ENCODE peak calls at places on chromosome 22, in nine cellular contexts. One of them, this sample, is unnamed.

GRCh38 chr22:20435436-20436308 is 2.0 kb downstream of the SCARF2 start:
- DNase-seq in activated T-helper 1 cell treated with anti-CD3 and anti-CD28 coated beads, Interleukin-12 subunit alpha, Interleukin-12 subunit beta, Interleukin-2, Interleukin-4 antibody, amounts not matched to agents 30 ng/mL and 10 ng/mL and 1 ng/mL, durations not matched to agents 14 hours and 24 hours and 36 hours: no peak
- DNase-seq in activated T-cell treated with anti-CD3 and anti-CD28 coated beads, Interleukin-2, amount 50 U/mL, for 4 hours: no peak
- DNase-seq in stimulated activated CD4-positive, alpha-beta T cell treated with anti-CD3 and anti-CD28 coated beads, Interleukin-4, amount 100 ng/mL, for 4 hours: no peak
- DNase-seq in AG09309: no peak
- DNase-seq in CD4-positive, alpha-beta T cell: no peak
- DNase-seq in MG63: no peak
- DNase-seq in activated CD8-positive, alpha-beta T cell treated with anti-CD3 and anti-CD28 coated beads, Interleukin-2, amount 10 ng/mL, durations not matched to agents 7 days and 5 days: no peak
- DNase-seq in activated T-helper 9 cell treated with anti-CD3 and anti-CD28 coated beads, Interleukin-2, amount 50 U/mL, for 16 hours: no peak
- DNase-seq in this sample: no peak

GRCh38 chr22:27814993-27815392 is 13.4 kb upstream of the MN1 start:
- DNase-seq in activated T-cell treated with anti-CD3 and anti-CD28 coated beads, Interleukin-2, amount 50 U/mL, for 4 hours: no peak
- DNase-seq in MG63: no peak
- DNase-seq in stimulated activated CD4-positive, alpha-beta T cell treated with anti-CD3 and anti-CD28 coated beads, Interleukin-4, amount 100 ng/mL, for 4 hours: no peak
- DNase-seq in AG09309: no peak
- DNase-seq in activated T-helper 1 cell treated with anti-CD3 and anti-CD28 coated beads, Interleukin-12 subunit alpha, Interleukin-12 subunit beta, Interleukin-2, Interleukin-4 antibody, amounts not matched to agents 30 ng/mL and 10 ng/mL and 1 ng/mL, durations not matched to agents 14 hours and 24 hours and 36 hours: no peak
- DNase-seq in activated CD8-positive, alpha-beta T cell treated with anti-CD3 and anti-CD28 coated beads, Interleukin-2, amount 10 ng/mL, durations not matched to agents 7 days and 5 days: no peak
- DNase-seq in CD4-positive, alpha-beta T cell: no peak
- DNase-seq in activated T-helper 9 cell treated with anti-CD3 and anti-CD28 coated beads, Interleukin-2, amount 50 U/mL, for 16 hours: no peak
- DNase-seq in this sample: no peak

GRCh38 chr22:43921361-43921760 is 2.2 kb upstream of the PNPLA3 start:
- DNase-seq in activated T-helper 9 cell treated with anti-CD3 and anti-CD28 coated beads, Interleukin-2, amount 50 U/mL, for 16 hours: no peak
- DNase-seq in activated T-helper 1 cell treated with anti-CD3 and anti-CD28 coated beads, Interleukin-12 subunit alpha, Interleukin-12 subunit beta, Interleukin-2, Interleukin-4 antibody, amounts not matched to agents 30 ng/mL and 10 ng/mL and 1 ng/mL, durations not matched to agents 14 hours and 24 hours and 36 hours: no peak
- DNase-seq in AG09309: no peak
- DNase-seq in activated CD8-positive, alpha-beta T cell treated with anti-CD3 and anti-CD28 coated beads, Interleukin-2, amount 10 ng/mL, durations not matched to agents 7 days and 5 days: no peak
- DNase-seq in activated T-cell treated with anti-CD3 and anti-CD28 coated beads, Interleukin-2, amount 50 U/mL, for 4 hours: no peak
- DNase-seq in CD4-positive, alpha-beta T cell: no peak
- DNase-seq in MG63: peak; percentile 79
- DNase-seq in stimulated activated CD4-positive, alpha-beta T cell treated with anti-CD3 and anti-CD28 coated beads, Interleukin-4, amount 100 ng/mL, for 4 hours: no peak
- DNase-seq in this sample: no peak

GRCh38 chr22:46454910-46455269 is 82.5 kb downstream of the CELSR1 start:
- DNase-seq in MG63: peak; percentile 59
- DNase-seq in activated CD8-positive, alpha-beta T cell treated with anti-CD3 and anti-CD28 coated beads, Interleukin-2, amount 10 ng/mL, durations not matched to agents 7 days and 5 days: no peak
- DNase-seq in AG09309: no peak
- DNase-seq in activated T-cell treated with anti-CD3 and anti-CD28 coated beads, Interleukin-2, amount 50 U/mL, for 4 hours: no peak
- DNase-seq in activated T-helper 1 cell treated with anti-CD3 and anti-CD28 coated beads, Interleukin-12 subunit alpha, Interleukin-12 subunit beta, Interleukin-2, Interleukin-4 antibody, amounts not matched to agents 30 ng/mL and 10 ng/mL and 1 ng/mL, durations not matched to agents 14 hours and 24 hours and 36 hours: no peak
- DNase-seq in activated T-helper 9 cell treated with anti-CD3 and anti-CD28 coated beads, Interleukin-2, amount 50 U/mL, for 16 hours: no peak
- DNase-seq in stimulated activated CD4-positive, alpha-beta T cell treated with anti-CD3 and anti-CD28 coated beads, Interleukin-4, amount 100 ng/mL, for 4 hours: no peak
- DNase-seq in CD4-positive, alpha-beta T cell: no peak
- DNase-seq in this sample: peak; percentile 55

GRCh38 chr22:19766506-19767426 is 6.2 kb downstream of the TBX1 start:
- DNase-seq in activated T-helper 1 cell treated with anti-CD3 and anti-CD28 coated beads, Interleukin-12 subunit alpha, Interleukin-12 subunit beta, Interleukin-2, Interleukin-4 antibody, amounts not matched to agents 30 ng/mL and 10 ng/mL and 1 ng/mL, durations not matched to agents 14 hours and 24 hours and 36 hours: peak; percentile 35
- DNase-seq in CD4-positive, alpha-beta T cell: peak; percentile 56
- DNase-seq in AG09309: no peak
- DNase-seq in stimulated activated CD4-positive, alpha-beta T cell treated with anti-CD3 and anti-CD28 coated beads, Interleukin-4, amount 100 ng/mL, for 4 hours: peak; percentile 40
- DNase-seq in activated T-helper 9 cell treated with anti-CD3 and anti-CD28 coated beads, Interleukin-2, amount 50 U/mL, for 16 hours: no peak
- DNase-seq in activated CD8-positive, alpha-beta T cell treated with anti-CD3 and anti-CD28 coated beads, Interleukin-2, amount 10 ng/mL, durations not matched to agents 7 days and 5 days: peak; percentile 83
- DNase-seq in activated T-cell treated with anti-CD3 and anti-CD28 coated beads, Interleukin-2, amount 50 U/mL, for 4 hours: peak; percentile 36
- DNase-seq in MG63: no peak
- DNase-seq in this sample: peak; percentile 70

GRCh38 chr22:28442951-28443876 is 236.4 kb downstream of the TTC28 start:
- DNase-seq in CD4-positive, alpha-beta T cell: peak; percentile 41
- DNase-seq in stimulated activated CD4-positive, alpha-beta T cell treated with anti-CD3 and anti-CD28 coated beads, Interleukin-4, amount 100 ng/mL, for 4 hours: peak; percentile 20
- DNase-seq in activated T-helper 1 cell treated with anti-CD3 and anti-CD28 coated beads, Interleukin-12 subunit alpha, Interleukin-12 subunit beta, Interleukin-2, Interleukin-4 antibody, amounts not matched to agents 30 ng/mL and 10 ng/mL and 1 ng/mL, durations not matched to agents 14 hours and 24 hours and 36 hours: peak; percentile 14
- DNase-seq in MG63: peak; percentile 68
- DNase-seq in activated T-helper 9 cell treated with anti-CD3 and anti-CD28 coated beads, Interleukin-2, amount 50 U/mL, for 16 hours: no peak
- DNase-seq in AG09309: no peak
- DNase-seq in activated T-cell treated with anti-CD3 and anti-CD28 coated beads, Interleukin-2, amount 50 U/mL, for 4 hours: peak; percentile 5
- DNase-seq in activated CD8-positive, alpha-beta T cell treated with anti-CD3 and anti-CD28 coated beads, Interleukin-2, amount 10 ng/mL, durations not matched to agents 7 days and 5 days: peak; percentile 37
- DNase-seq in this sample: no peak

GRCh38 chr22:46242023-46242422 is 8.1 kb downstream of the CDPF1 start:
- DNase-seq in activated T-helper 1 cell treated with anti-CD3 and anti-CD28 coated beads, Interleukin-12 subunit alpha, Interleukin-12 subunit beta, Interleukin-2, Interleukin-4 antibody, amounts not matched to agents 30 ng/mL and 10 ng/mL and 1 ng/mL, durations not matched to agents 14 hours and 24 hours and 36 hours: no peak
- DNase-seq in MG63: no peak
- DNase-seq in activated T-helper 9 cell treated with anti-CD3 and anti-CD28 coated beads, Interleukin-2, amount 50 U/mL, for 16 hours: no peak
- DNase-seq in CD4-positive, alpha-beta T cell: no peak
- DNase-seq in activated T-cell treated with anti-CD3 and anti-CD28 coated beads, Interleukin-2, amount 50 U/mL, for 4 hours: no peak
- DNase-seq in AG09309: no peak
- DNase-seq in stimulated activated CD4-positive, alpha-beta T cell treated with anti-CD3 and anti-CD28 coated beads, Interleukin-4, amount 100 ng/mL, for 4 hours: no peak
- DNase-seq in activated CD8-positive, alpha-beta T cell treated with anti-CD3 and anti-CD28 coated beads, Interleukin-2, amount 10 ng/mL, durations not matched to agents 7 days and 5 days: no peak
- DNase-seq in this sample: no peak

GRCh38 chr22:28013611-28014010 is 94.6 kb upstream of the PITPNB start:
- DNase-seq in activated T-helper 1 cell treated with anti-CD3 and anti-CD28 coated beads, Interleukin-12 subunit alpha, Interleukin-12 subunit beta, Interleukin-2, Interleukin-4 antibody, amounts not matched to agents 30 ng/mL and 10 ng/mL and 1 ng/mL, durations not matched to agents 14 hours and 24 hours and 36 hours: no peak
- DNase-seq in AG09309: no peak
- DNase-seq in activated T-helper 9 cell treated with anti-CD3 and anti-CD28 coated beads, Interleukin-2, amount 50 U/mL, for 16 hours: no peak
- DNase-seq in CD4-positive, alpha-beta T cell: no peak
- DNase-seq in activated CD8-positive, alpha-beta T cell treated with anti-CD3 and anti-CD28 coated beads, Interleukin-2, amount 10 ng/mL, durations not matched to agents 7 days and 5 days: no peak
- DNase-seq in MG63: no peak
- DNase-seq in stimulated activated CD4-positive, alpha-beta T cell treated with anti-CD3 and anti-CD28 coated beads, Interleukin-4, amount 100 ng/mL, for 4 hours: no peak
- DNase-seq in activated T-cell treated with anti-CD3 and anti-CD28 coated beads, Interleukin-2, amount 50 U/mL, for 4 hours: no peak
- DNase-seq in this sample: no peak

GRCh38 chr22:28283025-28283654 is 364.1 kb upstream of the PITPNB start:
- DNase-seq in activated T-helper 1 cell treated with anti-CD3 and anti-CD28 coated beads, Interleukin-12 subunit alpha, Interleukin-12 subunit beta, Interleukin-2, Interleukin-4 antibody, amounts not matched to agents 30 ng/mL and 10 ng/mL and 1 ng/mL, durations not matched to agents 14 hours and 24 hours and 36 hours: no peak
- DNase-seq in MG63: no peak
- DNase-seq in activated T-helper 9 cell treated with anti-CD3 and anti-CD28 coated beads, Interleukin-2, amount 50 U/mL, for 16 hours: no peak
- DNase-seq in activated CD8-positive, alpha-beta T cell treated with anti-CD3 and anti-CD28 coated beads, Interleukin-2, amount 10 ng/mL, durations not matched to agents 7 days and 5 days: no peak
- DNase-seq in AG09309: no peak
- DNase-seq in stimulated activated CD4-positive, alpha-beta T cell treated with anti-CD3 and anti-CD28 coated beads, Interleukin-4, amount 100 ng/mL, for 4 hours: no peak
- DNase-seq in CD4-positive, alpha-beta T cell: no peak
- DNase-seq in activated T-cell treated with anti-CD3 and anti-CD28 coated beads, Interleukin-2, amount 50 U/mL, for 4 hours: no peak
- DNase-seq in this sample: no peak